ENCODE peak calls at places on chromosomes 11 and 22, in five cellular contexts. One of them, this sample, is unnamed.

GRCh38 chr22:25911243-25911972 is 169.4 kb downstream of the MYO18B start:
- DNase-seq in A549: no peak
- DNase-seq in K562: no peak
- DNase-seq in HCT116: no peak
- DNase-seq in WTC11: no peak
- DNase-seq in this sample: no peak

GRCh38 chr11:72072348-72072747 is 8.0 kb downstream of the NUMA1 start:
- DNase-seq in A549: peak; percentile 17
- DNase-seq in WTC11: no peak
- DNase-seq in K562: no peak
- DNase-seq in HCT116: peak; percentile 59
- DNase-seq in this sample: peak; percentile 41

GRCh38 chr22:36741204-36741793 is 34.6 kb downstream of the IFT27 start:
- DNase-seq in K562: peak; percentile 64
- DNase-seq in WTC11: no peak
- DNase-seq in A549: peak; percentile 36
- DNase-seq in HCT116: peak; percentile 46
- DNase-seq in this sample: peak; percentile 45

GRCh38 chr11:22472306-22472705 is 134.1 kb downstream of the SLC17A6 start:
- DNase-seq in WTC11: peak; percentile 15
- DNase-seq in A549: peak; percentile 5
- DNase-seq in HCT116: no peak
- DNase-seq in K562: no peak
- DNase-seq in this sample: no peak

GRCh38 chr11:2687223-2687530 is 12.6 kb downstream of the KCNQ1OT1 start:
- DNase-seq in A549: no peak
- DNase-seq in K562: no peak
- DNase-seq in WTC11: peak; percentile 5
- DNase-seq in HCT116: no peak
- DNase-seq in this sample: no peak

GRCh38 chr11:40280161-40281054 is 1179.0 kb downstream of the LRRC4C start:
- DNase-seq in K562: no peak
- DNase-seq in WTC11: no peak
- DNase-seq in HCT116: no peak
- DNase-seq in A549: no peak
- DNase-seq in this sample: no peak

GRCh38 chr22:46084943-46085830 is 65.1 kb upstream of the PPARA start:
- DNase-seq in WTC11: no peak
- DNase-seq in HCT116: no peak
- DNase-seq in A549: peak; percentile 79
- DNase-seq in K562: peak; percentile 57
- DNase-seq in this sample: no peak

GRCh38 chr11:46391578-46392420 is at the start of gene CHRM4:
- DNase-seq in HCT116: no peak
- DNase-seq in K562: peak; percentile 90
- DNase-seq in WTC11: peak; percentile 69
- DNase-seq in A549: peak; percentile 65
- DNase-seq in this sample: peak; percentile 67

GRCh38 chr11:65112551-65113360 is 1.1 kb downstream of the TM7SF2 start:
- DNase-seq in WTC11: peak; percentile 69
- DNase-seq in A549: peak; percentile 53
- DNase-seq in K562: peak; percentile 68
- DNase-seq in HCT116: no peak
- DNase-seq in this sample: peak; percentile 74

GRCh38 chr11:93267383-93267782 is 63.2 kb upstream of the DEUP1 start:
- DNase-seq in A549: no peak
- DNase-seq in K562: no peak
- DNase-seq in HCT116: no peak
- DNase-seq in WTC11: no peak
- DNase-seq in this sample: no peak

GRCh38 chr22:24162377-24162927 is 18.8 kb upstream of the SUSD2 start:
- DNase-seq in WTC11: no peak
- DNase-seq in K562: no peak
- DNase-seq in HCT116: no peak
- DNase-seq in A549: no peak
- DNase-seq in this sample: no peak

GRCh38 chr22:36546932-36547331 is 18.0 kb upstream of the EIF3D start:
- DNase-seq in HCT116: peak; percentile 35
- DNase-seq in WTC11: no peak
- DNase-seq in K562: no peak
- DNase-seq in A549: peak; percentile 76
- DNase-seq in this sample: peak; percentile 22

GRCh38 chr22:21661991-21662390 is 3.8 kb upstream of the PPIL2 start:
- DNase-seq in K562: no peak
- DNase-seq in HCT116: no peak
- DNase-seq in A549: no peak
- DNase-seq in WTC11: no peak
- DNase-seq in this sample: no peak

GRCh38 chr22:47209077-47209514 is 446.6 kb downstream of the TBC1D22A start:
- DNase-seq in K562: no peak
- DNase-seq in WTC11: no peak
- DNase-seq in A549: no peak
- DNase-seq in HCT116: no peak
- DNase-seq in this sample: no peak

GRCh38 chr11:93686812-93687211 is 25.3 kb downstream of the CEP295 start:
- DNase-seq in HCT116: no peak
- DNase-seq in A549: no peak
- DNase-seq in WTC11: no peak
- DNase-seq in K562: no peak
- DNase-seq in this sample: no peak

GRCh38 chr22:46462726-46463371 is 74.6 kb downstream of the CELSR1 start:
- DNase-seq in A549: peak; percentile 66
- DNase-seq in WTC11: no peak
- DNase-seq in K562: no peak
- DNase-seq in HCT116: peak; percentile 90
- DNase-seq in this sample: no peak

GRCh38 chr22:46117206-46118199 is 32.8 kb upstream of the PPARA start:
- DNase-seq in K562: no peak
- DNase-seq in HCT116: no peak
- DNase-seq in A549: peak; percentile 6
- DNase-seq in WTC11: no peak
- DNase-seq in this sample: no peak

GRCh38 chr11:14386895-14387480 is 28.0 kb upstream of the RRAS2 start:
- DNase-seq in HCT116: no peak
- DNase-seq in A549: peak; percentile 14
- DNase-seq in K562: no peak
- DNase-seq in WTC11: peak; percentile 53
- DNase-seq in this sample: no peak

GRCh38 chr11:32331098-32331497 is 104.2 kb downstream of the WT1 start:
- DNase-seq in WTC11: no peak
- DNase-seq in K562: no peak
- DNase-seq in HCT116: no peak
- DNase-seq in A549: no peak
- DNase-seq in this sample: no peak

GRCh38 chr11:107696140-107696539 is 15.7 kb downstream of the SLN start:
- DNase-seq in K562: no peak
- DNase-seq in WTC11: no peak
- DNase-seq in A549: peak; percentile 71
- DNase-seq in HCT116: peak; percentile 77
- DNase-seq in this sample: no peak

GRCh38 chr11:19980957-19981669 is 179.2 kb downstream of the DBX1 start:
- DNase-seq in WTC11: no peak
- DNase-seq in A549: peak; percentile 27
- DNase-seq in K562: peak; percentile 29
- DNase-seq in HCT116: no peak
- DNase-seq in this sample: no peak

GRCh38 chr22:35538801-35539321 is 1.8 kb upstream of the RASD2 start:
- DNase-seq in K562: peak; percentile 34
- DNase-seq in WTC11: peak; percentile 78
- DNase-seq in A549: peak; percentile 44
- DNase-seq in HCT116: peak; percentile 33
- DNase-seq in this sample: peak; percentile 33

GRCh38 chr11:118059231-118059940 is 17.5 kb upstream of the TMPRSS4 start:
- DNase-seq in A549: no peak
- DNase-seq in WTC11: no peak
- DNase-seq in K562: no peak
- DNase-seq in HCT116: no peak
- DNase-seq in this sample: no peak

GRCh38 chr11:112156153-112156552 is 7.7 kb downstream of the IL18 start:
- DNase-seq in HCT116: no peak
- DNase-seq in A549: no peak
- DNase-seq in K562: no peak
- DNase-seq in WTC11: no peak
- DNase-seq in this sample: no peak

GRCh38 chr11:12473366-12473765 is 96.0 kb downstream of the PARVA start:
- DNase-seq in K562: no peak
- DNase-seq in WTC11: no peak
- DNase-seq in HCT116: no peak
- DNase-seq in A549: no peak
- DNase-seq in this sample: no peak

GRCh38 chr11:125995313-125995712 is 49.5 kb downstream of the VSIG10L2 start:
- DNase-seq in A549: no peak
- DNase-seq in K562: no peak
- DNase-seq in WTC11: no peak
- DNase-seq in HCT116: no peak
- DNase-seq in this sample: no peak
- TF ChIP-seq MAX in A549: no peak
- TF ChIP-seq MAX in K562: no peak
- TF ChIP-seq MAX in WTC11: no peak
- TF ChIP-seq MAX in HCT116: no peak
- TF ChIP-seq MAX in this sample: no peak

DNA sequence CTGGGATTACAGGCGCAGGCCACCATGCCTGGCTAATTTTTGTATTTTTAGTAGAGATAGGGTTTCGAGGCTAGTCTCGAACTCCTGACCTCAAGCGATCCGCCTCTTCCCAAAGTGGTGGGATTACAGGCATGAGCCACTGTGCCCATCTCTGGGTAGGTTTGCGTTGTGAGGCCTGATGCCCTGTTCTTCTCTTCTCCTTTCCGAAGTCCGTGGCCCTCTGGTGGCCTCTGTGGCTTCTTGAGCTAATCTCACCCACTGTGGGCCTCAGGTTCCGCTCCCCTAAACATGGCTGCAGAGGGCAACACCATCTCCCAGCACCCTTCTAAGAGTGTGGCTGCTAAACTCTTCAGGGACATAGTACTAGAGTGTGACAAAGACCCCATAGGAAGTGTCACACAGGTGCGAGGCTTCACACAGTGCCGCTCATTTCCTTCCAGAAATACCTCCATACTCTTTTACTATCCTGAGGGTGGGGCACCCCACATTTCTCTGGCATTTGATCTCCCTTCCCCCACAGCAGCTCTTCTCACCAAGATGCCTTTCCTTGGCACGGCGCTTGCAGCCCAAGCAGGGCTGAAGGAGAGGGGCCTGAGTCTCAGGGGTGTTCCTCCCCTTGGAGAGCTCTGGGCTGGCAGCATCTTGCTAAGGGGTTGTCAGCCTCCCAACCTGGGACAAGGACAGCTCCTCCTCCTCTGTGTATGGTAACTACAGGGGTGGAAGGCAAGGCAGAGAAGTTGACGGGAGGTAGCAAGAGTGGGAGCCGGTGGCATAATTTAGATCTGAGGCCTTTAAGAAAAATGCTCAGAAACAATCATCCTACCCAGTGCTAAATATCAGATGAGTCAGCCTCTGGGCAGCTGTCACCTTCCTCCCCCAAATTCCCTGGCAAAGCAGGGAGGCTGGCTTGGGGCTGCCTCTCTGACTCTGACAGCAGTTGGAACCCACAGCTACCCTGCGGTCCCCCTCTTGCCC is 6.1 kb downstream of the THY1 start:
- DNase-seq in K562: peak; percentile 4
- DNase-seq in HCT116: no peak
- DNase-seq in A549: no peak
- DNase-seq in WTC11: no peak
- DNase-seq in this sample: no peak
- TF ChIP-seq MAX in K562: no peak
- TF ChIP-seq MAX in HCT116: no peak
- TF ChIP-seq MAX in A549: no peak
- TF ChIP-seq MAX in WTC11: no peak
- TF ChIP-seq MAX in this sample: no peak

GRCh38 chr11:113593698-113594308 is 112.3 kb downstream of the TMPRSS5 start:
- DNase-seq in K562: peak; percentile 16
- DNase-seq in A549: no peak
- DNase-seq in HCT116: no peak
- DNase-seq in WTC11: no peak
- DNase-seq in this sample: peak; percentile 47
- TF ChIP-seq MAX in K562: no peak
- TF ChIP-seq MAX in A549: no peak
- TF ChIP-seq MAX in HCT116: no peak
- TF ChIP-seq MAX in WTC11: no peak
- TF ChIP-seq MAX in this sample: no peak

GRCh38 chr11:125505518-125505917 is 9.5 kb upstream of the FEZ1 start:
- DNase-seq in HCT116: no peak
- DNase-seq in WTC11: no peak
- DNase-seq in K562: no peak
- DNase-seq in A549: no peak
- DNase-seq in this sample: no peak
- TF ChIP-seq MAX in HCT116: no peak
- TF ChIP-seq MAX in WTC11: no peak
- TF ChIP-seq MAX in K562: no peak
- TF ChIP-seq MAX in A549: no peak
- TF ChIP-seq MAX in this sample: no peak

GRCh38 chr22:29062286-29062949 is 787 bp upstream of the C22orf31 start:
- DNase-seq in WTC11: no peak
- DNase-seq in HCT116: no peak
- DNase-seq in K562: no peak
- DNase-seq in A549: no peak
- DNase-seq in this sample: no peak
- TF ChIP-seq MAX in WTC11: no peak
- TF ChIP-seq MAX in HCT116: no peak
- TF ChIP-seq MAX in K562: no peak
- TF ChIP-seq MAX in A549: no peak
- TF ChIP-seq MAX in this sample: no peak

GRCh38 chr22:17882727-17883126 is 108.5 kb upstream of the BID start:
- DNase-seq in HCT116: no peak
- DNase-seq in K562: no peak
- DNase-seq in WTC11: no peak
- DNase-seq in A549: no peak
- DNase-seq in this sample: no peak

GRCh38 chr22:17884084-17884483 is 109.8 kb upstream of the BID start:
- DNase-seq in WTC11: no peak
- DNase-seq in HCT116: no peak
- DNase-seq in A549: no peak
- DNase-seq in K562: no peak
- DNase-seq in this sample: no peak

GRCh38 chr22:17883356-17883755 is 109.1 kb upstream of the BID start:
- DNase-seq in HCT116: no peak
- DNase-seq in WTC11: no peak
- DNase-seq in A549: no peak
- DNase-seq in K562: no peak
- DNase-seq in this sample: no peak

GRCh38 chr22:17882162-17882561 is 107.9 kb upstream of the BID start:
- DNase-seq in WTC11: no peak
- DNase-seq in HCT116: no peak
- DNase-seq in A549: no peak
- DNase-seq in K562: no peak
- DNase-seq in this sample: no peak

GRCh38 chr22:17884951-17885350 is 110.7 kb upstream of the BID start:
- DNase-seq in HCT116: no peak
- DNase-seq in K562: no peak
- DNase-seq in A549: no peak
- DNase-seq in WTC11: no peak
- DNase-seq in this sample: no peak
- TF ChIP-seq MAX in HCT116: no peak
- TF ChIP-seq MAX in K562: no peak
- TF ChIP-seq MAX in A549: no peak
- TF ChIP-seq MAX in WTC11: no peak
- TF ChIP-seq MAX in this sample: no peak

This sample was measured in NB4.